ENCODE peak calls at places on chromosomes 5 and 9, in nine cellular contexts. One of them, this sample, is unnamed.

GRCh38 chr9:4299006-4299795 is 667 bp downstream of the GLIS3 start:
- DNase-seq in gastrocnemius medialis: no peak
- DNase-seq in Peyer's patch: peak; percentile 47
- DNase-seq in adrenal gland: peak; percentile 37
- DNase-seq in spleen: peak; percentile 76
- DNase-seq in ovary: peak; percentile 81
- DNase-seq in IMR-90: peak; percentile 50
- DNase-seq in stomach: peak; percentile 29
- DNase-seq in HCT116: no peak
- DNase-seq in this sample: peak; percentile 52

GRCh38 chr9:30362368-30362767 is 2022.1 kb upstream of the ACO1 start:
- DNase-seq in gastrocnemius medialis: no peak
- DNase-seq in Peyer's patch: no peak
- DNase-seq in adrenal gland: no peak
- DNase-seq in spleen: no peak
- DNase-seq in ovary: no peak
- DNase-seq in IMR-90: no peak
- DNase-seq in stomach: no peak
- DNase-seq in HCT116: no peak
- DNase-seq in this sample: no peak

GRCh38 chr5:67515020-67515689 is 318.6 kb upstream of the CD180 start:
- DNase-seq in gastrocnemius medialis: no peak
- DNase-seq in Peyer's patch: no peak
- DNase-seq in adrenal gland: no peak
- DNase-seq in spleen: no peak
- DNase-seq in ovary: no peak
- DNase-seq in IMR-90: no peak
- DNase-seq in stomach: no peak
- DNase-seq in HCT116: no peak
- DNase-seq in this sample: no peak

GRCh38 chr5:154110054-154110453 is 71.3 kb downstream of the MFAP3 start:
- DNase-seq in gastrocnemius medialis: no peak
- DNase-seq in Peyer's patch: no peak
- DNase-seq in adrenal gland: no peak
- DNase-seq in spleen: no peak
- DNase-seq in ovary: no peak
- DNase-seq in IMR-90: no peak
- DNase-seq in stomach: no peak
- DNase-seq in HCT116: no peak
- DNase-seq in this sample: no peak

GRCh38 chr5:54360089-54360488 is 49.7 kb upstream of the ARL15 start:
- DNase-seq in gastrocnemius medialis: no peak
- DNase-seq in Peyer's patch: peak; percentile 46
- DNase-seq in adrenal gland: no peak
- DNase-seq in spleen: no peak
- DNase-seq in ovary: no peak
- DNase-seq in IMR-90: peak; percentile 15
- DNase-seq in stomach: no peak
- DNase-seq in HCT116: no peak
- DNase-seq in this sample: peak; percentile 80

GRCh38 chr9:133119039-133119438 is 2.0 kb downstream of the RALGDS start:
- DNase-seq in gastrocnemius medialis: no peak
- DNase-seq in Peyer's patch: no peak
- DNase-seq in adrenal gland: no peak
- DNase-seq in spleen: no peak
- DNase-seq in ovary: no peak
- DNase-seq in IMR-90: no peak
- DNase-seq in stomach: no peak
- DNase-seq in HCT116: no peak
- DNase-seq in this sample: no peak

GRCh38 chr9:113501129-113501686 is 37.7 kb downstream of the RGS3 start:
- DNase-seq in gastrocnemius medialis: no peak
- DNase-seq in Peyer's patch: no peak
- DNase-seq in adrenal gland: no peak
- DNase-seq in spleen: peak; percentile 85
- DNase-seq in ovary: no peak
- DNase-seq in IMR-90: no peak
- DNase-seq in stomach: no peak
- DNase-seq in HCT116: no peak
- DNase-seq in this sample: no peak

GRCh38 chr5:151904921-151905320 is 19.7 kb downstream of the GLRA1 start:
- DNase-seq in gastrocnemius medialis: no peak
- DNase-seq in Peyer's patch: no peak
- DNase-seq in adrenal gland: no peak
- DNase-seq in spleen: no peak
- DNase-seq in ovary: no peak
- DNase-seq in IMR-90: no peak
- DNase-seq in stomach: no peak
- DNase-seq in HCT116: no peak
- DNase-seq in this sample: no peak

GRCh38 chr9:133106511-133107244 is 14.4 kb downstream of the RALGDS start:
- DNase-seq in gastrocnemius medialis: peak; percentile 1
- DNase-seq in Peyer's patch: peak; percentile 45
- DNase-seq in adrenal gland: peak; percentile 16
- DNase-seq in spleen: peak; percentile 70
- DNase-seq in ovary: peak; percentile 28
- DNase-seq in IMR-90: no peak
- DNase-seq in stomach: peak; percentile 20
- DNase-seq in HCT116: no peak
- DNase-seq in this sample: no peak

GRCh38 chr9:21455320-21455719 is 15.1 kb downstream of the IFNA1 start:
- DNase-seq in gastrocnemius medialis: no peak
- DNase-seq in Peyer's patch: no peak
- DNase-seq in adrenal gland: no peak
- DNase-seq in spleen: no peak
- DNase-seq in ovary: no peak
- DNase-seq in IMR-90: peak; percentile 25
- DNase-seq in stomach: no peak
- DNase-seq in HCT116: peak; percentile 23
- DNase-seq in this sample: peak; percentile 49

GRCh38 chr5:101424530-101425175 is 521.6 kb upstream of the ST8SIA4 start:
- DNase-seq in gastrocnemius medialis: no peak
- DNase-seq in Peyer's patch: no peak
- DNase-seq in adrenal gland: no peak
- DNase-seq in spleen: no peak
- DNase-seq in ovary: no peak
- DNase-seq in IMR-90: peak; percentile 73
- DNase-seq in stomach: no peak
- DNase-seq in HCT116: peak; percentile 10
- DNase-seq in this sample: no peak

GRCh38 chr5:74149395-74149794 is 491.1 kb downstream of the ENC1 start:
- DNase-seq in gastrocnemius medialis: no peak
- DNase-seq in Peyer's patch: no peak
- DNase-seq in adrenal gland: no peak
- DNase-seq in spleen: no peak
- DNase-seq in ovary: no peak
- DNase-seq in IMR-90: peak; percentile 91
- DNase-seq in stomach: peak; percentile 85
- DNase-seq in HCT116: no peak
- DNase-seq in this sample: peak; percentile 23

GRCh38 chr5:45411971-45412612 is 284.1 kb downstream of the HCN1 start:
- DNase-seq in gastrocnemius medialis: no peak
- DNase-seq in Peyer's patch: no peak
- DNase-seq in adrenal gland: no peak
- DNase-seq in spleen: no peak
- DNase-seq in ovary: no peak
- DNase-seq in IMR-90: peak; percentile 22
- DNase-seq in stomach: no peak
- DNase-seq in HCT116: no peak
- DNase-seq in this sample: no peak

DNA sequence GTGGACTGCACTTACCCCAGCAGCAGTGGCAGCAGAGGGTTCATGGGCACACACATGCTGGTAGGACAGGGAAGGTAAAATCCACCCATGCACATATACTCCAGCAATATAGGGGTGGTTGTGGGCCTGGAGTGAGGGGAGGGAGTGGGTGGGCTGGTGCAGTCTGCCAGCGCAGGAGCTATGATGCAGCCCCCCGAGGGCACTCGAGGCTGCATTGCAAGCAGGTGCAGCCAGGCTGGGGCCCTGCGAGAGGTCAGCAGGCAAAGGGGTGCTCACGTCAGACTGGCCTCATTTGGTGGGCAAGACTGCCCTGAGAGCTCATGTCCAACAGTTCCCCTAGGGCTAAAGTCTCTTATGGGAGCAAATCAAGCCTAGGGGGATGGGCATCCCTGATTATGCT is 32.4 kb upstream of the PCDHA1 start:
- DNase-seq in gastrocnemius medialis: no peak
- DNase-seq in Peyer's patch: no peak
- DNase-seq in adrenal gland: no peak
- DNase-seq in spleen: no peak
- DNase-seq in ovary: no peak
- DNase-seq in IMR-90: no peak
- DNase-seq in stomach: no peak
- DNase-seq in HCT116: no peak
- DNase-seq in this sample: no peak
- H3K9me3 ChIP-seq in gastrocnemius medialis: no peaks in the 10 kb centered on the region
- H3K9me3 ChIP-seq in Peyer's patch: no peaks in the 10 kb centered on the region
- H3K9me3 ChIP-seq in adrenal gland: peaks cover 27% of the 10 kb centered on the region
- H3K9me3 ChIP-seq in spleen: peaks cover 99% of the 10 kb centered on the region
- H3K9me3 ChIP-seq in ovary: peaks cover 4% of the 10 kb centered on the region
- H3K9me3 ChIP-seq in IMR-90: peaks cover 14% of the 10 kb centered on the region
- H3K9me3 ChIP-seq in stomach: peaks cover 98% of the 10 kb centered on the region
- H3K9me3 ChIP-seq in HCT116: peaks cover 6% of the 10 kb centered on the region
- H3K9me3 ChIP-seq in this sample: no peaks in the 10 kb centered on the region

GRCh38 chr5:10635257-10635860 is 71.5 kb downstream of the ANKRD33B start:
- DNase-seq in gastrocnemius medialis: no peak
- DNase-seq in Peyer's patch: peak; percentile 67
- DNase-seq in adrenal gland: no peak
- DNase-seq in spleen: no peak
- DNase-seq in ovary: no peak
- DNase-seq in IMR-90: peak; percentile 80
- DNase-seq in stomach: no peak
- DNase-seq in HCT116: peak; percentile 10
- DNase-seq in this sample: no peak
- TF ChIP-seq POLR2A in gastrocnemius medialis: no peak
- TF ChIP-seq POLR2A in Peyer's patch: no peak
- TF ChIP-seq POLR2A in adrenal gland: no peak
- TF ChIP-seq POLR2A in spleen: no peak
- TF ChIP-seq POLR2A in ovary: no peak
- TF ChIP-seq POLR2A in IMR-90: no peak
- TF ChIP-seq POLR2A in stomach: no peak
- TF ChIP-seq POLR2A in HCT116: no peak
- TF ChIP-seq POLR2A in this sample: no peak

GRCh38 chr5:133877351-133878235 is 90.8 kb downstream of the C5orf15 start:
- DNase-seq in gastrocnemius medialis: no peak
- DNase-seq in Peyer's patch: no peak
- DNase-seq in adrenal gland: no peak
- DNase-seq in spleen: peak; percentile 72
- DNase-seq in ovary: no peak
- DNase-seq in IMR-90: no peak
- DNase-seq in stomach: no peak
- DNase-seq in HCT116: no peak
- DNase-seq in this sample: no peak
- H3K27me3 ChIP-seq in gastrocnemius medialis: no peaks in the 10 kb centered on the region
- H3K27me3 ChIP-seq in Peyer's patch: no peaks in the 10 kb centered on the region
- H3K27me3 ChIP-seq in adrenal gland: peaks cover 4% of the 10 kb centered on the region
- H3K27me3 ChIP-seq in spleen: no peaks in the 10 kb centered on the region
- H3K27me3 ChIP-seq in ovary: no peaks in the 10 kb centered on the region
- H3K27me3 ChIP-seq in IMR-90: peaks cover 31% of the 10 kb centered on the region
- H3K27me3 ChIP-seq in stomach: no peaks in the 10 kb centered on the region
- H3K27me3 ChIP-seq in HCT116: peaks cover 12% of the 10 kb centered on the region
- H3K27me3 ChIP-seq in this sample: no peaks in the 10 kb centered on the region

GRCh38 chr5:1453613-1454012 is 8.4 kb upstream of the SLC6A3 start:
- DNase-seq in gastrocnemius medialis: no peak
- DNase-seq in Peyer's patch: no peak
- DNase-seq in adrenal gland: no peak
- DNase-seq in spleen: no peak
- DNase-seq in ovary: no peak
- DNase-seq in IMR-90: no peak
- DNase-seq in stomach: no peak
- DNase-seq in HCT116: no peak
- DNase-seq in this sample: no peak
- H3K9me3 ChIP-seq in gastrocnemius medialis: peaks cover 3% of the 10 kb centered on the region
- H3K9me3 ChIP-seq in Peyer's patch: no peaks in the 10 kb centered on the region
- H3K9me3 ChIP-seq in adrenal gland: peaks cover 3% of the 10 kb centered on the region
- H3K9me3 ChIP-seq in spleen: peaks cover 52% of the 10 kb centered on the region
- H3K9me3 ChIP-seq in ovary: peaks cover 7% of the 10 kb centered on the region
- H3K9me3 ChIP-seq in IMR-90: peaks cover 29% of the 10 kb centered on the region
- H3K9me3 ChIP-seq in stomach: peaks cover 40% of the 10 kb centered on the region
- H3K9me3 ChIP-seq in HCT116: peaks cover 45% of the 10 kb centered on the region
- H3K9me3 ChIP-seq in this sample: no peaks in the 10 kb centered on the region

GRCh38 chr5:161765611-161766010 is 80.1 kb downstream of the GABRA6 start:
- DNase-seq in gastrocnemius medialis: no peak
- DNase-seq in Peyer's patch: no peak
- DNase-seq in adrenal gland: no peak
- DNase-seq in spleen: no peak
- DNase-seq in ovary: no peak
- DNase-seq in IMR-90: no peak
- DNase-seq in stomach: no peak
- DNase-seq in HCT116: no peak
- DNase-seq in this sample: no peak
- TF ChIP-seq POLR2A in gastrocnemius medialis: no peak
- TF ChIP-seq POLR2A in Peyer's patch: no peak
- TF ChIP-seq POLR2A in adrenal gland: no peak
- TF ChIP-seq POLR2A in spleen: no peak
- TF ChIP-seq POLR2A in ovary: no peak
- TF ChIP-seq POLR2A in IMR-90: no peak
- TF ChIP-seq POLR2A in stomach: no peak
- TF ChIP-seq POLR2A in HCT116: no peak
- TF ChIP-seq POLR2A in this sample: no peak

GRCh38 chr5:144206136-144206535 is 35.5 kb downstream of the KCTD16 start:
- DNase-seq in gastrocnemius medialis: no peak
- DNase-seq in Peyer's patch: no peak
- DNase-seq in adrenal gland: no peak
- DNase-seq in spleen: no peak
- DNase-seq in ovary: no peak
- DNase-seq in IMR-90: peak; percentile 51
- DNase-seq in stomach: no peak
- DNase-seq in HCT116: no peak
- DNase-seq in this sample: no peak
- H3K27me3 ChIP-seq in gastrocnemius medialis: peaks cover 36% of the 10 kb centered on the region
- H3K27me3 ChIP-seq in Peyer's patch: no peaks in the 10 kb centered on the region
- H3K27me3 ChIP-seq in adrenal gland: peaks cover 17% of the 10 kb centered on the region
- H3K27me3 ChIP-seq in spleen: peaks cover 57% of the 10 kb centered on the region
- H3K27me3 ChIP-seq in ovary: no peaks in the 10 kb centered on the region
- H3K27me3 ChIP-seq in IMR-90: peaks cover 16% of the 10 kb centered on the region
- H3K27me3 ChIP-seq in stomach: no peaks in the 10 kb centered on the region
- H3K27me3 ChIP-seq in HCT116: peaks cover 54% of the 10 kb centered on the region
- H3K27me3 ChIP-seq in this sample: no peaks in the 10 kb centered on the region